ENCODE peak calls at places on chromosomes 2 and 18, in eight cellular contexts. A is EL, L is Calu3, M is AG10803, G is T-cell, U is hepatic stellate cell, V is dermis blood vessel endothelial cell, N is left cardiac atrium. P is an unnamed sample.

GRCh38 chr2:27148801-27149439 is at the start of gene TCF23:
- DNase-seq in A (no peak), L (no peak), M (no peak), G (no peak), U (no peak), V (no peak), N (peak), P (no peak)

GRCh38 chr2:43030551-43031025 is 195.8 kb downstream of the ZFP36L2 start:
- DNase-seq in A (no peak), L (no peak), M (no peak), G (no peak), U (no peak), V (no peak), N (no peak), P (no peak)

GRCh38 chr2:121288454-121289231 is 3.6 kb upstream of the TFCP2L1 start:
- DNase-seq in A (no peak), L (no peak), M (no peak), G (no peak), U (no peak), V (no peak), N (no peak), P (no peak)

GRCh38 chr2:236717120-236717519 is 147.5 kb downstream of the ACKR3 start:
- DNase-seq in A (no peak), L (no peak), M (no peak), G (no peak), U (no peak), V (no peak), N (no peak), P (no peak)

GRCh38 chr2:121095257-121096080 is 189.5 kb downstream of the TFCP2L1 start:
- DNase-seq in A (peak), L (peak), M (peak), G (no peak), U (peak), V (peak), N (peak), P (peak)

GRCh38 chr18:21230436-21230835 is 11.6 kb upstream of the GREB1L start:
- DNase-seq in A (peak), L (no peak), M (peak), G (no peak), U (no peak), V (no peak), N (no peak), P (no peak)

GRCh38 chr18:7164610-7165009 is 47.0 kb upstream of the LAMA1 start:
- DNase-seq in A (no peak), L (peak), M (peak), G (no peak), U (no peak), V (peak), N (no peak), P (no peak)

GRCh38 chr2:56757884-56758545 is 574.2 kb downstream of the CCDC85A start:
- DNase-seq in A (no peak), L (no peak), M (peak), G (no peak), U (no peak), V (no peak), N (no peak), P (no peak)

GRCh38 chr2:61554604-61555003 is 16.4 kb upstream of the XPO1 start:
- DNase-seq in A (no peak), L (no peak), M (no peak), G (no peak), U (no peak), V (no peak), N (no peak), P (no peak)

GRCh38 chr2:54030814-54031213 is 60.0 kb upstream of the PSME4 start:
- DNase-seq in A (no peak), L (no peak), M (no peak), G (no peak), U (no peak), V (no peak), N (no peak), P (no peak)

GRCh38 chr2:227237786-227238185 is 73.4 kb downstream of the COL4A3 start:
- DNase-seq in A (no peak), L (no peak), M (no peak), G (no peak), U (no peak), V (no peak), N (no peak), P (no peak)

GRCh38 chr18:3689091-3689490 is 239.1 kb downstream of the TGIF1 start:
- DNase-seq in A (no peak), L (no peak), M (no peak), G (no peak), U (no peak), V (no peak), N (no peak), P (no peak)

GRCh38 chr18:50805732-50806131 is 14.1 kb downstream of the MRO start:
- DNase-seq in A (no peak), L (no peak), M (no peak), G (no peak), U (no peak), V (no peak), N (no peak), P (no peak)

GRCh38 chr2:64819774-64820688 is 166.3 kb upstream of the SERTAD2 start:
- DNase-seq in A (peak), L (no peak), M (no peak), G (peak), U (no peak), V (no peak), N (no peak), P (no peak)

GRCh38 chr2:96811916-96812315 is 4.2 kb upstream of the CNNM3 start:
- DNase-seq in A (no peak), L (no peak), M (peak), G (no peak), U (peak), V (no peak), N (peak), P (no peak)

GRCh38 chr18:24398515-24398914 is 891 bp upstream of the OSBPL1A start:
- DNase-seq in A (peak), L (peak), M (peak), G (no peak), U (no peak), V (no peak), N (no peak), P (no peak)

GRCh38 chr2:40213071-40213470 is 238.8 kb downstream of the SLC8A1 start:
- DNase-seq in A (peak), L (no peak), M (peak), G (no peak), U (peak), V (peak), N (no peak), P (peak)

GRCh38 chr18:44062345-44062744 is 618.3 kb upstream of the SETBP1 start:
- DNase-seq in A (peak), L (no peak), M (no peak), G (no peak), U (no peak), V (no peak), N (no peak), P (no peak)

GRCh38 chr2:100297511-100297910 is 24.8 kb downstream of the LONRF2 start:
- DNase-seq in A (no peak), L (no peak), M (no peak), G (no peak), U (no peak), V (no peak), N (no peak), P (no peak)

GRCh38 chr2:8252997-8253694 is 428.7 kb upstream of the ID2 start:
- DNase-seq in A (no peak), L (no peak), M (no peak), G (no peak), U (no peak), V (no peak), N (no peak), P (no peak)

GRCh38 chr2:239411117-239411516 is 10.3 kb upstream of the HDAC4 start:
- DNase-seq in A (no peak), L (no peak), M (no peak), G (no peak), U (no peak), V (no peak), N (no peak), P (no peak)

GRCh38 chr2:113966832-113967231 is 76.9 kb downstream of the ACTR3 start:
- DNase-seq in A (no peak), L (no peak), M (peak), G (no peak), U (no peak), V (peak), N (no peak), P (no peak)

GRCh38 chr2:35408320-35408719 is 947.3 kb upstream of the CRIM1 start:
- DNase-seq in A (no peak), L (no peak), M (no peak), G (no peak), U (no peak), V (no peak), N (no peak), P (no peak)

GRCh38 chr2:74778381-74779371 is 55.3 kb upstream of the HK2 start:
- DNase-seq in A (no peak), L (no peak), M (peak), G (no peak), U (peak), V (no peak), N (peak), P (no peak)

GRCh38 chr2:73933194-73933593 is 6.5 kb downstream of the DGUOK start:
- DNase-seq in A (no peak), L (no peak), M (no peak), G (no peak), U (no peak), V (no peak), N (no peak), P (no peak)

GRCh38 chr18:25786778-25787177 is 303.6 kb downstream of the SS18 start:
- DNase-seq in A (peak), L (no peak), M (peak), G (no peak), U (peak), V (no peak), N (no peak), P (no peak)

GRCh38 chr2:128039535-128039934 is 11.7 kb upstream of the SAP130 start:
- DNase-seq in A (no peak), L (no peak), M (no peak), G (no peak), U (no peak), V (no peak), N (no peak), P (no peak)

GRCh38 chr2:6909431-6910385 is 7.5 kb upstream of the RNF144A start:
- DNase-seq in A (no peak), L (no peak), M (no peak), G (peak), U (no peak), V (no peak), N (no peak), P (no peak)

GRCh38 chr18:9526458-9526857 is 51.1 kb downstream of the RALBP1 start:
- DNase-seq in A (no peak), L (no peak), M (no peak), G (no peak), U (no peak), V (no peak), N (no peak), P (no peak)

P was measured in HT-29.